ENCODE peak calls at places on chromosomes 2 and 18, in ten cellular contexts. D is upper lobe of right lung, Y is psoas muscle, H is ovary, X is NB4, V is cardiac fibroblast, A is neural crest cell, W is neural progenitor cell, Q is PC-3, Z is foreskin fibroblast. S is an unnamed sample.

GRCh38 chr2:16933355-16933754 is 267.7 kb upstream of the CYRIA start:
- DNase-seq in Y (no peak), Q (no peak), X (no peak), D (no peak), H (no peak), Z (no peak), V (no peak), W (peak; percentile 27), A (no peak), S (no peak)

GRCh38 chr2:127181851-127182250 is 38.2 kb downstream of the CYP27C1 start:
- DNase-seq in A (no peak), V (no peak), H (no peak), W (no peak), Q (no peak), X (peak; percentile 36), Y (no peak), Z (no peak), D (no peak), S (no peak)

GRCh38 chr2:162215162-162215561 is 28.1 kb downstream of the FAP start:
- DNase-seq in W (no peak), Q (no peak), A (no peak), Y (no peak), D (no peak), H (no peak), V (no peak), X (no peak), Z (no peak), S (no peak)

GRCh38 chr18:41371718-41372117 is 583.3 kb upstream of the PIK3C3 start:
- DNase-seq in Q (no peak), D (no peak), W (no peak), V (peak; percentile 34), X (no peak), A (no peak), Z (no peak), Y (no peak), H (no peak), S (no peak)

GRCh38 chr2:197464180-197464579 is 10.8 kb downstream of the COQ10B start:
- DNase-seq in X (no peak), V (peak; percentile 36), A (no peak), Y (no peak), Q (no peak), H (no peak), D (no peak), W (no peak), Z (no peak), S (no peak)

GRCh38 chr2:99688699-99689098 is 198.9 kb upstream of the REV1 start:
- DNase-seq in A (no peak), Y (no peak), H (no peak), X (no peak), Q (no peak), V (no peak), W (no peak), Z (no peak), D (no peak), S (no peak)

GRCh38 chr2:241561811-241562210 is 3.3 kb downstream of the BOK start:
- DNase-seq in H (peak; percentile 90), Z (peak; percentile 64), Q (peak; percentile 89), V (peak; percentile 55), X (peak; percentile 58), W (no peak), Y (peak; percentile 61), D (peak; percentile 88), A (no peak), S (no peak)

GRCh38 chr2:61620244-61621159 is 82.3 kb upstream of the XPO1 start:
- DNase-seq in D (no peak), Q (peak; percentile 89), W (no peak), X (peak; percentile 76), Y (no peak), H (no peak), V (peak; percentile 95), A (no peak), Z (peak; percentile 77), S (peak; percentile 41)

GRCh38 chr2:218879881-218880748 is 537 bp upstream of the WNT10A start:
- DNase-seq in Q (no peak), Y (peak; percentile 68), V (no peak), H (no peak), X (no peak), W (no peak), A (no peak), D (peak; percentile 73), Z (no peak), S (peak; percentile 89)

GRCh38 chr2:181309161-181309560 is 148.0 kb upstream of the ITGA4 start:
- DNase-seq in V (peak; percentile 13), A (no peak), D (no peak), Z (no peak), Q (no peak), H (no peak), X (peak; percentile 77), W (no peak), Y (no peak), S (no peak)

GRCh38 chr2:36459725-36460137 is 104.2 kb downstream of the CRIM1 start:
- DNase-seq in X (peak; percentile 12), Q (peak; percentile 81), W (peak; percentile 69), H (no peak), A (no peak), D (no peak), Y (no peak), Z (no peak), V (peak; percentile 71), S (no peak)

GRCh38 chr2:47336259-47337238 is 66.4 kb upstream of the MSH2 start:
- DNase-seq in Y (no peak), D (no peak), Q (no peak), W (no peak), Z (no peak), A (no peak), H (no peak), V (no peak), X (peak; percentile 81), S (peak; percentile 63)

GRCh38 chr2:173496746-173497145 is 142.1 kb downstream of the CDCA7 start:
- DNase-seq in A (no peak), Q (no peak), X (no peak), D (no peak), W (no peak), H (no peak), Y (no peak), Z (peak; percentile 65), V (peak; percentile 49), S (no peak)

GRCh38 chr2:233240897-233241296 is 10.6 kb upstream of the ATG16L1 start:
- DNase-seq in X (peak; percentile 58), D (no peak), Z (no peak), W (no peak), H (no peak), Q (peak; percentile 67), Y (no peak), V (no peak), A (no peak), S (no peak)

GRCh38 chr2:68946117-68946516 is 6.6 kb downstream of the GKN2 start:
- DNase-seq in V (no peak), Y (no peak), Q (no peak), D (no peak), X (no peak), A (no peak), W (no peak), Z (no peak), H (no peak), S (no peak)

DNA sequence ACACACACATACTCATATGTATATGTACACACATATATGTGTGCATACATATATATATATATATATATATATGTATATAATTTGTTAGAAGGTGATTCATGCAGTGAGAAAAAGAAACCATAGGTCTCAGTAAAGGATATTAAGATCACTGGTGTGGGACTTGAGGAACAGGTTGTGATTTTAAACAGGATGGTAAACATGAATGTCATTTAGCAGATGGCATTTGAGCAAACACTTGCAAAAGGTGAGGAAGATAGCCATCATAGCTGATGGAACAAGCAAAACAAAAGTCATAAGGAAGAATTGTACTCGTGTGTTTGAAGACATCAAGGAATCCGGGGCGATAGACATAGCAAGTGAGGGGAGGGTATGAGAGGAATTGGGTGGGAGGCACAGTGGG is 784.5 kb downstream of the TSN start:
- DNase-seq in V (no peak), D (no peak), Y (no peak), H (no peak), Q (peak; percentile 21), X (no peak), A (no peak), W (no peak), Z (no peak), S (no peak)
- TF ChIP-seq CTCF in V (no peak), D (no peak), Y (no peak), H (no peak), Q (no peak), X (no peak), A (no peak), W (no peak), Z (no peak), S (no peak)

DNA sequence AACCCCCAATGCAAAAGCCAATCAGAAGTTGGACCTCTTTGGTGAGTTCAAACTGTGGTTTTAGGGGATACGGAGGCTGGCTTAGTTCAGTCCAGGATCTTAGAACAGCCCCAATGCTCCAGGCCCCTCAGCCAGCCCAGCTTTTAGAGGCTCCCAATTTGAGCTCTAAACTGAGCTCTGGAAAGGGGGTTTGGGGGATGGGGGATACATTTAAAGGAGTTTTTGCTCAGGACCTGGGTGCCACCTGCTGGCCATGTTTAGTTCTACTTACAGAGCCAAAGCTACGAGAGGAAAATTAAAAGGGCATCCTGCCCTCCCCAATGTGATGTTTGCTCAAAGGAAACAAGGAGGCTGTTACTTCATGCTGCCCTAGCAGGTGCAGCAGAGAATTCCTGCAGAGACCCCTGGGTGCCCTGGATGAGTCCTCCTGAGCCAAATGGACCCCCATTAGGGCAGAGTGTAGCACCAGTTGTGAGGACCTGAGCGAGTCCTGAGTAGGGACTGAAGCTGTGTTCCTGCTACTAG is 15.9 kb upstream of the TMEM214 start:
- DNase-seq in X (peak; percentile 81), A (peak; percentile 59), D (no peak), Z (peak; percentile 47), Q (peak; percentile 81), V (peak; percentile 86), Y (peak; percentile 70), H (peak; percentile 63), W (peak; percentile 87), S (peak; percentile 70)
- TF ChIP-seq CTCF in X (peak; percentile 69), A (peak; percentile 78), D (peak; percentile 64), Z (peak; percentile 70), Q (peak; percentile 88), V (peak; percentile 69), Y (peak; percentile 73), H (peak; percentile 51), W (peak; percentile 80), S (peak; percentile 33)

DNA sequence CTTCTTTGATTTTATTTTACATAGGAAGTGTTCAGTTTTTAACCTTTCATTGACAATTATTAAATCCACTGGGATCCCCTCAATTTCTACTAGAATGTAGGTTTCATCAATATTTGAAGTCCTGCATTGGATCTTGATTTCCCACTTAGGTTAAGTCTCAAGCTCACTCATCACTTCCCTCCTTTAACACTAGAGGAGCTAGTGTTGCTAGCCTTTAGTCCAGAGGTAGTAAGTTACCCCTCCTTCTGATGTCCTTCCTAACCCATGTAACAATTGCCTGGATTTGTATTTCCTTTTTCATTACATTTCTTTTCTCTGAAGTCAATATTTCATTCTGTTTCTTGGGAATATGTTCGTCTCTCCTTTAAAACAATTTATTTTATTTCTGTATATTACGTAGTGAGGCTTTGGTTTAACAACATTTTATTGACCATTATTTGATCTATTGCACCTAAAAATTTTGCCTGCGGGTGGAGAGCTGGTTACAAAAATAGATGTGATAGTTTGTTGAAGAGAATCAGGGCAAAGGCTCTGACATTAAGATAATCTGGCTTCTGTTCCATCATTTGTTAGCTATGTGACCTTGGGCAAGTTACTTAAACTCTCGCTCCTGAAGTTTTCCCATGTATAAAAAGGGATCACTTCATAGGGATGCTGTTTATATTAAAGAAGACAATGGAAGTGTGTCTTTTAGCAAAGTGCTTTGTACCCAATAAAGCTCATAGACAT is 833.0 kb downstream of the SLC4A3 start:
- DNase-seq in H (no peak), D (no peak), Q (peak; percentile 34), V (peak; percentile 12), A (no peak), Y (no peak), W (peak; percentile 21), Z (no peak), X (peak; percentile 11), S (no peak)
- TF ChIP-seq CTCF in H (no peak), D (no peak), Q (peak; percentile 59), V (peak; percentile 29), A (peak; percentile 44), Y (no peak), W (peak; percentile 44), Z (peak; percentile 5), X (peak; percentile 38), S (no peak)

GRCh38 chr2:75707901-75708300 is 2.8 kb downstream of the GCFC2 start:
- DNase-seq in X (no peak), A (no peak), W (no peak), Q (no peak), D (no peak), V (peak; percentile 57), H (no peak), Z (no peak), Y (no peak), S (no peak)
- TF ChIP-seq CTCF in X (no peak), A (no peak), W (no peak), Q (no peak), D (no peak), V (no peak), H (no peak), Z (no peak), Y (no peak), S (no peak)